ENCODE peak calls at places on chromosome 21, in eight cellular contexts. One of them, this sample, is unnamed.

GRCh38 chr21:26736449-26736848 is 108.8 kb downstream of the ADAMTS1 start:
- DNase-seq in transverse colon: no peak
- DNase-seq in tibial artery: no peak
- DNase-seq in BJ: no peak
- DNase-seq in K562: no peak
- DNase-seq in suprapubic skin: no peak
- DNase-seq in fibroblast of lung: no peak
- DNase-seq in lower lobe of right lung: no peak
- DNase-seq in this sample: peak

GRCh38 chr21:38660333-38661295 is 145.1 kb upstream of the ETS2 start:
- DNase-seq in transverse colon: peak
- DNase-seq in tibial artery: peak
- DNase-seq in BJ: no peak
- DNase-seq in K562: no peak
- DNase-seq in suprapubic skin: no peak
- DNase-seq in fibroblast of lung: peak
- DNase-seq in lower lobe of right lung: peak
- DNase-seq in this sample: no peak

GRCh38 chr21:31370893-31371652 is 27.0 kb upstream of the TIAM1 start:
- DNase-seq in transverse colon: no peak
- DNase-seq in tibial artery: no peak
- DNase-seq in BJ: no peak
- DNase-seq in K562: no peak
- DNase-seq in suprapubic skin: no peak
- DNase-seq in fibroblast of lung: peak
- DNase-seq in lower lobe of right lung: no peak
- DNase-seq in this sample: peak

GRCh38 chr21:17454315-17455027 is 58.4 kb upstream of the CXADR start:
- DNase-seq in transverse colon: no peak
- DNase-seq in tibial artery: no peak
- DNase-seq in BJ: peak
- DNase-seq in K562: peak
- DNase-seq in suprapubic skin: no peak
- DNase-seq in fibroblast of lung: peak
- DNase-seq in lower lobe of right lung: no peak
- DNase-seq in this sample: peak

GRCh38 chr21:29649370-29649963 is 290.3 kb downstream of the GRIK1 start:
- DNase-seq in transverse colon: no peak
- DNase-seq in tibial artery: no peak
- DNase-seq in BJ: no peak
- DNase-seq in K562: peak
- DNase-seq in suprapubic skin: no peak
- DNase-seq in fibroblast of lung: no peak
- DNase-seq in lower lobe of right lung: no peak
- DNase-seq in this sample: no peak

GRCh38 chr21:39121600-39122355 is 61.5 kb downstream of the PSMG1 start:
- DNase-seq in transverse colon: no peak
- DNase-seq in tibial artery: no peak
- DNase-seq in BJ: no peak
- DNase-seq in K562: no peak
- DNase-seq in suprapubic skin: no peak
- DNase-seq in fibroblast of lung: peak
- DNase-seq in lower lobe of right lung: no peak
- DNase-seq in this sample: no peak

GRCh38 chr21:38182370-38182985 is 74.3 kb upstream of the KCNJ15 start:
- DNase-seq in transverse colon: no peak
- DNase-seq in tibial artery: no peak
- DNase-seq in BJ: no peak
- DNase-seq in K562: no peak
- DNase-seq in suprapubic skin: no peak
- DNase-seq in fibroblast of lung: no peak
- DNase-seq in lower lobe of right lung: no peak
- DNase-seq in this sample: no peak

GRCh38 chr21:45990049-45990711 is 8.6 kb downstream of the COL6A1 start:
- DNase-seq in transverse colon: no peak
- DNase-seq in tibial artery: no peak
- DNase-seq in BJ: no peak
- DNase-seq in K562: no peak
- DNase-seq in suprapubic skin: peak
- DNase-seq in fibroblast of lung: no peak
- DNase-seq in lower lobe of right lung: peak
- DNase-seq in this sample: no peak

GRCh38 chr21:39079617-39080016 is 103.6 kb downstream of the PSMG1 start:
- DNase-seq in transverse colon: peak
- DNase-seq in tibial artery: peak
- DNase-seq in BJ: no peak
- DNase-seq in K562: no peak
- DNase-seq in suprapubic skin: peak
- DNase-seq in fibroblast of lung: peak
- DNase-seq in lower lobe of right lung: peak
- DNase-seq in this sample: peak

GRCh38 chr21:32612999-32613337 is 791 bp upstream of the CFAP298 start:
- DNase-seq in transverse colon: no peak
- DNase-seq in tibial artery: no peak
- DNase-seq in BJ: no peak
- DNase-seq in K562: no peak
- DNase-seq in suprapubic skin: no peak
- DNase-seq in fibroblast of lung: no peak
- DNase-seq in lower lobe of right lung: no peak
- DNase-seq in this sample: no peak

GRCh38 chr21:32612075-32612998 is at the start of gene CFAP298:
- DNase-seq in transverse colon: peak
- DNase-seq in tibial artery: peak
- DNase-seq in BJ: peak
- DNase-seq in K562: peak
- DNase-seq in suprapubic skin: peak
- DNase-seq in fibroblast of lung: peak
- DNase-seq in lower lobe of right lung: peak
- DNase-seq in this sample: peak

GRCh38 chr21:32611471-32611997 is 643 bp downstream of the CFAP298 start:
- DNase-seq in transverse colon: peak
- DNase-seq in tibial artery: no peak
- DNase-seq in BJ: no peak
- DNase-seq in K562: peak
- DNase-seq in suprapubic skin: no peak
- DNase-seq in fibroblast of lung: peak
- DNase-seq in lower lobe of right lung: peak
- DNase-seq in this sample: peak

DNA sequence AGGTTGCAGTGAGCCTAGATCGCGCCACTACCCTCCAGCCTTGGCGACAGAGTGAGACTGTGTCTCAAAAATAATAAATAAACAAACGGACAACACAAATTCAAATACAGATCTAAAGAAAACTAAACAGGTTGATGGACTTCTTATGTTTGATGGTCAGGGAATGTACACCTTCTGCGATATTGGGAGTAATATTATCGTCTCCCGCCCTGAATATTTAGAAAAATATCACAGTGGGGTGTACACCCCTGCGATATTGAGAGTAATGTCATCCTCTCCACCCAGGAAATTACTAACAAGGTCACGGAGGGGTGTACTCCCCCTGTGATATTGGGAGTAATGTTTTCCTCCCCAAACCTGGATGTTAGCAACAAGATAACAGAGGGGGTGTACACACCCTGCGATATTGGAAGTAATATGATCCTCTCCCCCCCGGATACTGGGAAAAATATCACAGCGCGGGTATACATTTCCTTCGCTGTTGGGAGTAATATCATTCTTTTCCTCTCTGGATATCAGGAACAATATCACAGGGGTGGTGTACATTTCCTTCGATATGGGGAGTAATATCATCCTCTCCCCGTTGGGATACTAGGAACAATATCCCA is 1.4 kb upstream of the CFAP298 start:
- DNase-seq in transverse colon: no peak
- DNase-seq in tibial artery: no peak
- DNase-seq in BJ: no peak
- DNase-seq in K562: peak
- DNase-seq in suprapubic skin: no peak
- DNase-seq in fibroblast of lung: no peak
- DNase-seq in lower lobe of right lung: no peak
- DNase-seq in this sample: no peak
- H3K4me3 ChIP-seq in transverse colon: peak
- H3K4me3 ChIP-seq in tibial artery: peak
- H3K4me3 ChIP-seq in BJ: peak
- H3K4me3 ChIP-seq in K562: peak
- H3K4me3 ChIP-seq in suprapubic skin: peak
- H3K4me3 ChIP-seq in fibroblast of lung: peak
- H3K4me3 ChIP-seq in lower lobe of right lung: peak
- H3K4me3 ChIP-seq in this sample: peak

GRCh38 chr21:34904526-34905298 is 144.4 kb downstream of the RUNX1 start:
- DNase-seq in transverse colon: no peak
- DNase-seq in tibial artery: no peak
- DNase-seq in BJ: no peak
- DNase-seq in K562: no peak
- DNase-seq in suprapubic skin: no peak
- DNase-seq in fibroblast of lung: no peak
- DNase-seq in lower lobe of right lung: no peak
- DNase-seq in this sample: no peak

GRCh38 chr21:34899302-34899701 is 149.8 kb downstream of the RUNX1 start:
- DNase-seq in transverse colon: no peak
- DNase-seq in tibial artery: no peak
- DNase-seq in BJ: no peak
- DNase-seq in K562: no peak
- DNase-seq in suprapubic skin: no peak
- DNase-seq in fibroblast of lung: no peak
- DNase-seq in lower lobe of right lung: no peak
- DNase-seq in this sample: no peak

GRCh38 chr21:34899760-34900159 is 149.3 kb downstream of the RUNX1 start:
- DNase-seq in transverse colon: no peak
- DNase-seq in tibial artery: no peak
- DNase-seq in BJ: no peak
- DNase-seq in K562: no peak
- DNase-seq in suprapubic skin: no peak
- DNase-seq in fibroblast of lung: no peak
- DNase-seq in lower lobe of right lung: no peak
- DNase-seq in this sample: no peak

GRCh38 chr21:34897828-34898227 is 151.3 kb downstream of the RUNX1 start:
- DNase-seq in transverse colon: no peak
- DNase-seq in tibial artery: no peak
- DNase-seq in BJ: no peak
- DNase-seq in K562: peak
- DNase-seq in suprapubic skin: no peak
- DNase-seq in fibroblast of lung: no peak
- DNase-seq in lower lobe of right lung: no peak
- DNase-seq in this sample: no peak

DNA sequence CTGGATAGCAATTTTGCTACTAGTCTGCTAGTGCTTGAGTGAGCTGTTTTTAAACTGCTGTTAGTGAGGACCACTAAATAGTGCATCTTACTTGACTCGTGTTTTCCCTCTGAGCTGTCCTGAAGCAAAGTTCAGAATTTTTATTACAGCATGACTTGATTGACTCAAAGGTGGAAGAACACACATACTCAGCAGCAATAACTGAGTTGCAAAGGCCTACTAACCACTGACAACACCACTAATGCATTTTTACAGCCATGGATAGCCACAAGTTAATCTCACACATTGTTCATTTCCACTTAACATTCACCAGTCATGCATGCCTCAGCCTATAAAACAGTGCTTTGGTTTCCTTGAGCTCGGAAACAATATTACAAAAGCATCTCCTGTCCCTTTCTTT is 148.7 kb downstream of the RUNX1 start:
- DNase-seq in transverse colon: no peak
- DNase-seq in tibial artery: no peak
- DNase-seq in BJ: peak
- DNase-seq in K562: no peak
- DNase-seq in suprapubic skin: no peak
- DNase-seq in fibroblast of lung: peak
- DNase-seq in lower lobe of right lung: no peak
- DNase-seq in this sample: no peak
- TF ChIP-seq CTCF in transverse colon: no peak
- TF ChIP-seq CTCF in tibial artery: no peak
- TF ChIP-seq CTCF in BJ: no peak
- TF ChIP-seq CTCF in K562: no peak
- TF ChIP-seq CTCF in suprapubic skin: no peak
- TF ChIP-seq CTCF in fibroblast of lung: no peak
- TF ChIP-seq CTCF in lower lobe of right lung: no peak
- TF ChIP-seq CTCF in this sample: no peak

GRCh38 chr21:28136687-28137086 is 856.0 kb downstream of the LTN1 start:
- DNase-seq in transverse colon: no peak
- DNase-seq in tibial artery: no peak
- DNase-seq in BJ: peak
- DNase-seq in K562: no peak
- DNase-seq in suprapubic skin: no peak
- DNase-seq in fibroblast of lung: no peak
- DNase-seq in lower lobe of right lung: no peak
- DNase-seq in this sample: no peak
- H3K4me3 ChIP-seq in transverse colon: no peak
- H3K4me3 ChIP-seq in tibial artery: no peak
- H3K4me3 ChIP-seq in BJ: no peak
- H3K4me3 ChIP-seq in K562: no peak
- H3K4me3 ChIP-seq in suprapubic skin: no peak
- H3K4me3 ChIP-seq in fibroblast of lung: no peak
- H3K4me3 ChIP-seq in lower lobe of right lung: no peak
- H3K4me3 ChIP-seq in this sample: no peak

GRCh38 chr21:34603002-34603709 is 11.8 kb downstream of the RCAN1 start:
- DNase-seq in transverse colon: peak
- DNase-seq in tibial artery: peak
- DNase-seq in BJ: no peak
- DNase-seq in K562: peak
- DNase-seq in suprapubic skin: peak
- DNase-seq in fibroblast of lung: peak
- DNase-seq in lower lobe of right lung: peak
- DNase-seq in this sample: peak
- TF ChIP-seq CTCF in transverse colon: peak
- TF ChIP-seq CTCF in tibial artery: peak
- TF ChIP-seq CTCF in BJ: peak
- TF ChIP-seq CTCF in K562: peak
- TF ChIP-seq CTCF in suprapubic skin: peak
- TF ChIP-seq CTCF in fibroblast of lung: peak
- TF ChIP-seq CTCF in lower lobe of right lung: peak
- TF ChIP-seq CTCF in this sample: peak

GRCh38 chr21:42404534-42404933 is 832 bp downstream of the UBASH3A start:
- DNase-seq in transverse colon: no peak
- DNase-seq in tibial artery: no peak
- DNase-seq in BJ: no peak
- DNase-seq in K562: peak
- DNase-seq in suprapubic skin: no peak
- DNase-seq in fibroblast of lung: no peak
- DNase-seq in lower lobe of right lung: no peak
- DNase-seq in this sample: no peak

GRCh38 chr21:42401820-42402251 is 1.9 kb upstream of the UBASH3A start:
- DNase-seq in transverse colon: no peak
- DNase-seq in tibial artery: no peak
- DNase-seq in BJ: no peak
- DNase-seq in K562: no peak
- DNase-seq in suprapubic skin: no peak
- DNase-seq in fibroblast of lung: no peak
- DNase-seq in lower lobe of right lung: no peak
- DNase-seq in this sample: no peak

GRCh38 chr21:42405064-42406059 is 1.7 kb downstream of the UBASH3A start:
- DNase-seq in transverse colon: peak
- DNase-seq in tibial artery: no peak
- DNase-seq in BJ: no peak
- DNase-seq in K562: no peak
- DNase-seq in suprapubic skin: no peak
- DNase-seq in fibroblast of lung: no peak
- DNase-seq in lower lobe of right lung: no peak
- DNase-seq in this sample: no peak

GRCh38 chr21:42406201-42406601 is 2.5 kb downstream of the UBASH3A start:
- DNase-seq in transverse colon: peak
- DNase-seq in tibial artery: no peak
- DNase-seq in BJ: no peak
- DNase-seq in K562: no peak
- DNase-seq in suprapubic skin: no peak
- DNase-seq in fibroblast of lung: no peak
- DNase-seq in lower lobe of right lung: no peak
- DNase-seq in this sample: no peak

GRCh38 chr21:42403611-42404231 is at the start of gene UBASH3A:
- DNase-seq in transverse colon: peak
- DNase-seq in tibial artery: no peak
- DNase-seq in BJ: no peak
- DNase-seq in K562: peak
- DNase-seq in suprapubic skin: no peak
- DNase-seq in fibroblast of lung: no peak
- DNase-seq in lower lobe of right lung: no peak
- DNase-seq in this sample: peak
- H3K4me3 ChIP-seq in transverse colon: no peak
- H3K4me3 ChIP-seq in tibial artery: no peak
- H3K4me3 ChIP-seq in BJ: no peak
- H3K4me3 ChIP-seq in K562: peak
- H3K4me3 ChIP-seq in suprapubic skin: no peak
- H3K4me3 ChIP-seq in fibroblast of lung: no peak
- H3K4me3 ChIP-seq in lower lobe of right lung: peak
- H3K4me3 ChIP-seq in this sample: no peak

This sample was measured in choroid plexus epithelial cell.